ENCODE peak calls at places on chromosome 10, in five cellular contexts. G is neural progenitor cell, I is transverse colon, S is SJSA1, D is brain microvascular endothelial cell. Q is an unnamed sample.

GRCh38 chr10:48634984-48635557 is 30.2 kb upstream of the ARHGAP22 start:
- DNase-seq in G (no peak), I (no peak), S (no peak), D (no peak), Q (peak)

GRCh38 chr10:86747796-86748581 is 8.4 kb upstream of the BMPR1A start:
- DNase-seq in D (no peak), G (no peak), I (no peak), S (no peak), Q (no peak)

GRCh38 chr10:67609996-67610793 is 85.8 kb downstream of the CTNNA3 start:
- DNase-seq in G (peak), D (no peak), S (no peak), I (no peak), Q (no peak)

GRCh38 chr10:114779803-114780609 is 41.6 kb upstream of the FHIP2A start:
- DNase-seq in S (peak), D (peak), I (peak), G (peak), Q (no peak)

GRCh38 chr10:97905276-97905675 is 55.6 kb downstream of the GOLGA7B start:
- DNase-seq in D (no peak), G (no peak), I (no peak), S (no peak), Q (no peak)

GRCh38 chr10:18860591-18861205 is 187.9 kb upstream of the MALRD1 start:
- DNase-seq in I (no peak), S (no peak), D (no peak), G (peak), Q (no peak)

GRCh38 chr10:72096115-72097000 is 8.0 kb upstream of the SPOCK2 start:
- DNase-seq in I (no peak), G (peak), S (no peak), D (peak), Q (no peak)

GRCh38 chr10:125411724-125412123 is 251.4 kb upstream of the CTBP2 start:
- DNase-seq in G (no peak), S (no peak), D (peak), I (no peak), Q (no peak)

GRCh38 chr10:103645141-103646054 is 151.9 kb downstream of the NEURL1 start:
- DNase-seq in S (peak), D (peak), G (no peak), I (peak), Q (peak)

GRCh38 chr10:48905311-48905710 is 34.3 kb downstream of the LRRC18 start:
- DNase-seq in S (no peak), D (no peak), I (no peak), G (no peak), Q (no peak)

GRCh38 chr10:108327706-108328105 is 1163.2 kb upstream of the SORCS1 start:
- DNase-seq in D (no peak), S (no peak), I (no peak), G (no peak), Q (no peak)

GRCh38 chr10:89644967-89645741 is at the start of gene PANK1:
- DNase-seq in D (peak), S (peak), G (peak), I (peak), Q (peak)

GRCh38 chr10:89646833-89647570 is 2.0 kb upstream of the PANK1 start:
- DNase-seq in S (no peak), G (peak), D (no peak), I (no peak), Q (no peak)

GRCh38 chr10:89645742-89646172 is 715 bp upstream of the PANK1 start:
- DNase-seq in I (peak), G (no peak), D (no peak), S (no peak), Q (no peak)

GRCh38 chr10:89649051-89649450 is 4.0 kb upstream of the PANK1 start:
- DNase-seq in I (no peak), S (no peak), G (no peak), D (no peak), Q (no peak)

GRCh38 chr10:89648074-89648473 is 3.0 kb upstream of the PANK1 start:
- DNase-seq in G (no peak), I (no peak), S (no peak), D (no peak), Q (no peak)
- H3K27ac ChIP-seq in G (no peak), I (no peak), S (no peak), D (no peak), Q (no peak)

GRCh38 chr10:132230557-132231210 is 43.9 kb downstream of the DPYSL4 start:
- DNase-seq in G (no peak), D (no peak), I (no peak), S (no peak), Q (no peak)
- H3K27ac ChIP-seq in G (no peak), D (no peak), I (peak), S (no peak), Q (peak)

GRCh38 chr10:75187961-75188426 is 22.6 kb upstream of the VDAC2 start:
- DNase-seq in G (peak), I (peak), D (peak), S (peak), Q (peak)

GRCh38 chr10:75191821-75192568 is 18.6 kb upstream of the VDAC2 start:
- DNase-seq in G (no peak), S (peak), D (peak), I (peak), Q (peak)

GRCh38 chr10:75186310-75186709 is 24.3 kb upstream of the VDAC2 start:
- DNase-seq in I (no peak), D (no peak), G (no peak), S (no peak), Q (no peak)

GRCh38 chr10:75195035-75195763 is 15.4 kb upstream of the VDAC2 start:
- DNase-seq in D (no peak), S (no peak), I (no peak), G (no peak), Q (no peak)

DNA sequence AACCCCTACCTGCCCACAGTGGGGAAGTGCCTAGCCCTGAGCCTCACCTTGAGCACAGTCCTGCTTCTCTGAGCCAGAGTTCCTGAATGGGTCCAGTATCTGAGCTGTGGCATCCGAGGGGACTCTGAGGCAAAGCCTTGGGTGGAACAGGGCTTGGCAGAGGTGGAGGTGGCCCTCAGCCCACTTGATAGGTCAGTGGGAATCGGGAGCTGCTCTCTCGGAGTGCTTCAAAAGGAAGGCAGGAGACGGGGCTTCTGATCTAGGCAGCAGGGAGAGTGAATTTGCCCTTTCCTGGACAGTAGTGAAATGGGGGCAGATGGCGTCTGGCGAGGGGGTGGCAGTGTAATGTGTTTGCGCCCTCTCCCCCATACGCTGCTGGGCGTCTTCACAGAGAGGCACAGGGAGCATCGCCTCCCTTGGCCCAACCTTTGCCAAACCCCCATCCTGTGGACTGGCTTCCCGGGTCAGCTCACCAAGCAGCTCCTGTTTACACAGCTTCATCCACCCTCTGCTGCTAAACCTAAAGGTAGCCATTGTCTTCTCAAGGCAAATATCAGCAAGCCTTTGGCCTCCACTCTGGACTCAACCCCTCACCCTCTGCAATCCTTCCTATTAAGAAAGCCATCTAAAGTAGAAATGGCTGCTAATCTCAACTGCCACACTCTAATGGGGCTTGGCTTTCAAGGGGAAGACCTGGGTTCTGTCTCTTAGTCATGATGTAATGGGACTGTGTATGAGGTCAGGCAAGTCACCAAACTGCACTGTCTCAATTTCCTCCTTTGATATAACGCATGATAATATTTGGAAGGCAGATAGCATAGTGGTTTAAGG is 21.1 kb upstream of the VDAC2 start:
- DNase-seq in I (no peak), D (no peak), G (no peak), S (no peak), Q (no peak)
- H3K27ac ChIP-seq in I (no peak), D (no peak), G (no peak), S (no peak), Q (no peak)

GRCh38 chr10:79093658-79094411 is 25.1 kb downstream of the ZMIZ1 start:
- DNase-seq in D (no peak), I (peak), S (peak), G (no peak), Q (peak)

GRCh38 chr10:79090134-79090803 is 21.5 kb downstream of the ZMIZ1 start:
- DNase-seq in D (no peak), S (peak), I (no peak), G (no peak), Q (no peak)

GRCh38 chr10:79089579-79090110 is 20.9 kb downstream of the ZMIZ1 start:
- DNase-seq in I (no peak), G (no peak), D (no peak), S (no peak), Q (no peak)

GRCh38 chr10:79094412-79095175 is 25.8 kb downstream of the ZMIZ1 start:
- DNase-seq in I (no peak), S (no peak), G (no peak), D (no peak), Q (no peak)

DNA sequence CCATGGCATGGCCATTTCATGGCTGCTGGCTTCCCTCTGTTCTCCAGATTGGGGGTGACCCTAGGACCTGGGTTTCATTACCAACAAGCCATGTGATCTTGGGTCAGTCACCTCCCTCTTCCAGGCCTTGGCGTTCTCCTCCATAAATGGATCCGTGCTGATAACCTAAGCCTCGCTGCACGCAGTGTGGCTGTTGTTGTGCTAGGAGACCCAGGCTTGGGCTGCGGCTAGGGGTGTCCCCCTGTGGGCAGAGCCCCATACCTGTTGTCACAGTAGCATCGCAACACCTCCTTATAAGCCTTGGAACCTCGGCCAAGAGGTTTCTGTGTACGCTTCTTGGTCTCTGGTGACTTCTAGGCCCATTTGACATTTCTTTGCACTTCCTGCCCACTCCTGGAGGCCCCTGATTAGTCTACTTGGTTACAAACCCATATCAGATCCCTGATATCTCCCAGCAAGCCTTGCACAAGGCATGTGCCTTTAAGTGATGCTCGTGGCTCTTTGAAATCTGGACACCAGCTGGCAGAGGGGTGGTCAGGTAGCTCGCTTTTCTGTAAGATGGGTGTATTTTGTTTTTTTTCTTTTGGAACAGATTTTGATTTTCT is 23.6 kb downstream of the ZMIZ1 start:
- DNase-seq in I (no peak), D (no peak), S (no peak), G (no peak), Q (no peak)
- H3K27ac ChIP-seq in I (peak), D (no peak), S (no peak), G (no peak), Q (peak)

Q was measured in lung.